ENCODE peak calls at places on chromosomes 11 and 22, in five cellular contexts. U, D, G, Y and E are unnamed samples.

GRCh38 chr11:133082851-133083488 is 449.3 kb downstream of the OPCML start:
- DNase-seq in U (peak), D (peak), G (no peak), Y (peak), E (peak)

GRCh38 chr22:43356881-43357280 is 13.7 kb upstream of the SCUBE1 start:
- DNase-seq in U (no peak), D (no peak), G (no peak), Y (no peak), E (no peak)

GRCh38 chr11:126352163-126352562 is 3.3 kb upstream of the ST3GAL4 start:
- DNase-seq in U (no peak), D (no peak), G (no peak), Y (no peak), E (no peak)

GRCh38 chr22:19535001-19535400 is 10.8 kb upstream of the CLDN5 start:
- DNase-seq in U (no peak), D (no peak), G (no peak), Y (no peak), E (no peak)

GRCh38 chr11:66333220-66333877 is 2.9 kb downstream of the RIN1 start:
- DNase-seq in U (no peak), D (no peak), G (no peak), Y (no peak), E (no peak)

GRCh38 chr22:42310301-42310981 is 40.0 kb upstream of the TCF20 start:
- DNase-seq in U (no peak), D (no peak), G (no peak), Y (peak), E (no peak)

GRCh38 chr22:25824828-25825474 is 83.0 kb downstream of the MYO18B start:
- DNase-seq in U (no peak), D (no peak), G (no peak), Y (peak), E (no peak)

GRCh38 chr11:3158131-3158591 is 6.9 kb downstream of the OSBPL5 start:
- DNase-seq in U (no peak), D (no peak), G (no peak), Y (no peak), E (no peak)

GRCh38 chr11:65427691-65428577 is 5.3 kb downstream of the NEAT1 start:
- DNase-seq in U (no peak), D (peak), G (no peak), Y (peak), E (no peak)

GRCh38 chr11:69911310-69912160 is 92.3 kb upstream of the FGF3 start:
- DNase-seq in U (no peak), D (no peak), G (no peak), Y (no peak), E (no peak)

GRCh38 chr11:96321066-96321465 is 21.9 kb downstream of the MAML2 start:
- DNase-seq in U (no peak), D (no peak), G (no peak), Y (no peak), E (no peak)

GRCh38 chr22:47164514-47165337 is 402.3 kb downstream of the TBC1D22A start:
- DNase-seq in U (no peak), D (no peak), G (no peak), Y (no peak), E (no peak)

GRCh38 chr22:17957683-17958082 is 66.7 kb downstream of the MICAL3 start:
- DNase-seq in U (no peak), D (peak), G (no peak), Y (no peak), E (peak)

GRCh38 chr11:61959026-61959608 is 8.3 kb downstream of the FTH1 start:
- DNase-seq in U (no peak), D (no peak), G (no peak), Y (no peak), E (no peak)

GRCh38 chr11:1705121-1706052 is 8.4 kb downstream of the KRTAP5-6 start:
- DNase-seq in U (no peak), D (no peak), G (no peak), Y (no peak), E (no peak)

GRCh38 chr11:69630009-69630870 is 10.7 kb upstream of the CCND1 start:
- DNase-seq in U (no peak), D (peak), G (no peak), Y (no peak), E (no peak)

GRCh38 chr11:70713988-70714665 is 315.8 kb downstream of the CTTN start:
- DNase-seq in U (no peak), D (no peak), G (no peak), Y (no peak), E (no peak)

GRCh38 chr11:35725880-35726279 is 63.3 kb downstream of the TRIM44 start:
- DNase-seq in U (no peak), D (peak), G (no peak), Y (no peak), E (peak)

GRCh38 chr11:120229451-120230424 is 10.2 kb upstream of the POU2F3 start:
- DNase-seq in U (no peak), D (peak), G (no peak), Y (peak), E (peak)

GRCh38 chr11:106853850-106854401 is 164.3 kb downstream of the GUCY1A2 start:
- DNase-seq in U (no peak), D (no peak), G (no peak), Y (no peak), E (no peak)

GRCh38 chr11:28757725-28758515 is 649.7 kb downstream of the METTL15 start:
- DNase-seq in U (no peak), D (peak), G (no peak), Y (no peak), E (peak)

GRCh38 chr11:30579776-30580175 is 6.4 kb downstream of the MPPED2 start:
- DNase-seq in U (no peak), D (no peak), G (no peak), Y (no peak), E (no peak)

GRCh38 chr11:95556342-95557151 is 233.0 kb downstream of the FAM76B start:
- DNase-seq in U (no peak), D (peak), G (no peak), Y (peak), E (peak)

GRCh38 chr22:41668971-41669911 is 19.4 kb downstream of the SNU13 start:
- DNase-seq in U (no peak), D (peak), G (no peak), Y (no peak), E (peak)

GRCh38 chr22:49664371-49664881 is 163.2 kb downstream of the BRD1 start:
- DNase-seq in U (no peak), D (no peak), G (no peak), Y (peak), E (no peak)

GRCh38 chr22:20027966-20028854 is 7.3 kb downstream of the TANGO2 start:
- DNase-seq in U (no peak), D (peak), G (no peak), Y (peak), E (no peak)

GRCh38 chr11:15146271-15147003 is 31.7 kb downstream of the INSC start:
- DNase-seq in U (no peak), D (peak), G (no peak), Y (no peak), E (peak)

GRCh38 chr22:47102648-47103047 is 340.2 kb downstream of the TBC1D22A start:
- DNase-seq in U (no peak), D (no peak), G (no peak), Y (no peak), E (no peak)